ENCODE peak calls at places on chromosomes 4 and X, in nine cellular contexts. L, I, F, M, J, S, R, O and C are unnamed samples.
A peak's percentile ranks its signal among the peaks of the same experiment; 100 is the strongest.

GRCh38 chrX:32150141-32150540 is 1061.2 kb downstream of the DMD start:
- DNase-seq in L (no peak), I (no peak), F (no peak), M (no peak), J (no peak), S (no peak), R (no peak), O (no peak), C (no peak)

GRCh38 chrX:106201502-106202178 is 33.5 kb downstream of the PWWP3B start:
- DNase-seq in L (no peak), I (no peak), F (no peak), M (no peak), J (no peak), S (no peak), R (no peak), O (no peak), C (no peak)

GRCh38 chrX:47226071-47226470 is 6.7 kb upstream of the USP11 start:
- DNase-seq in L (peak; percentile 44), I (no peak), F (no peak), M (no peak), J (no peak), S (peak; percentile 14), R (no peak), O (no peak), C (no peak)

GRCh38 chrX:129678176-129678880 is 23.6 kb upstream of the APLN start:
- DNase-seq in L (no peak), I (no peak), F (peak; percentile 31), M (no peak), J (no peak), S (peak; percentile 53), R (no peak), O (peak; percentile 20), C (peak; percentile 60)

GRCh38 chr4:39324897-39325613 is 41.1 kb downstream of the RFC1 start:
- DNase-seq in L (no peak), I (no peak), F (no peak), M (no peak), J (no peak), S (no peak), R (no peak), O (no peak), C (no peak)

GRCh38 chr4:183289688-183290087 is 30.4 kb downstream of the CLDN22 start:
- DNase-seq in L (no peak), I (no peak), F (no peak), M (no peak), J (no peak), S (no peak), R (peak; percentile 44), O (no peak), C (no peak)

GRCh38 chr4:89434364-89434988 is 126.9 kb upstream of the GPRIN3 start:
- DNase-seq in L (no peak), I (peak; percentile 18), F (no peak), M (no peak), J (peak; percentile 35), S (no peak), R (peak; percentile 5), O (no peak), C (no peak)

GRCh38 chr4:5366421-5366820 is 315.1 kb downstream of the STK32B start:
- DNase-seq in L (no peak), I (no peak), F (no peak), M (no peak), J (peak; percentile 15), S (no peak), R (no peak), O (no peak), C (no peak)

DNA sequence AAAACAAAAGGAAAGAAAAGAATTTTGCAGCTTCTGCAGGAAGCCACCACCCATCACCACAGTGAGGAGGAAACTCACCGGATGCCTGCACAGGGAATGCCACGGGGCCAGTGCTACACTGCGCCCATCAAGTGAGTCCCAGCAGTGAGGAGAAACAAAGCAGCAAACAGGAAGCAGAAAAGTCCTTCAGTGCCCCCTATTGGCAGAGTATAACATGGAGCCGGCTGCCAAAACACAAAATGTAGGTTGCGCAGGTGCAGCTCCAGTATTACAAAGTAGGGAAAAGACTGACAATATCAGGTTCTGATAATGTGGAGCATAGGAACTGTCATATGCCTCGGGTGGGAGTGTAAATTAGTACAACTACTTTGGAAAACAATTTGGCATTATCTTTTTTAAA is 23.3 kb upstream of the SCML2 start:
- DNase-seq in L (no peak), I (peak; percentile 29), F (peak; percentile 39), M (peak; percentile 4), J (peak; percentile 8), S (no peak), R (peak; percentile 48), O (no peak), C (peak; percentile 42)
- TF ChIP-seq CTCF in L (no peak), I (peak; percentile 38), F (peak; percentile 26), M (peak; percentile 29), J (peak; percentile 59), S (no peak), R (peak; percentile 71), O (no peak), C (peak; percentile 52)

GRCh38 chr4:152089564-152089963 is 328.8 kb upstream of the GATB start:
- DNase-seq in L (no peak), I (no peak), F (no peak), M (no peak), J (no peak), S (no peak), R (no peak), O (no peak), C (no peak)

GRCh38 chr4:152094851-152095700 is 334.3 kb upstream of the GATB start:
- DNase-seq in L (no peak), I (no peak), F (no peak), M (no peak), J (peak; percentile 67), S (no peak), R (no peak), O (no peak), C (no peak)

GRCh38 chr4:152085657-152086056 is 324.9 kb upstream of the GATB start:
- DNase-seq in L (no peak), I (no peak), F (no peak), M (no peak), J (no peak), S (no peak), R (no peak), O (no peak), C (no peak)

GRCh38 chr4:152087335-152087734 is 326.5 kb upstream of the GATB start:
- DNase-seq in L (no peak), I (no peak), F (no peak), M (no peak), J (no peak), S (no peak), R (no peak), O (no peak), C (no peak)

GRCh38 chr4:152090543-152090942 is 329.7 kb upstream of the GATB start:
- DNase-seq in L (no peak), I (no peak), F (no peak), M (no peak), J (peak; percentile 65), S (no peak), R (no peak), O (no peak), C (no peak)
- H3K9me3 ChIP-seq in L (no peaks in the 10 kb centered on the region), I (no peaks in the 10 kb centered on the region), F (no peaks in the 10 kb centered on the region), M (no peaks in the 10 kb centered on the region), J (no peaks in the 10 kb centered on the region), S (no peaks in the 10 kb centered on the region), R (no peaks in the 10 kb centered on the region), O (no peaks in the 10 kb centered on the region), C (no peaks in the 10 kb centered on the region)

GRCh38 chr4:184854673-184855072 is 28.9 kb upstream of the ACSL1 start:
- DNase-seq in L (no peak), I (no peak), F (no peak), M (peak; percentile 12), J (no peak), S (no peak), R (peak; percentile 64), O (no peak), C (no peak)

GRCh38 chr4:184851200-184851541 is 25.4 kb upstream of the ACSL1 start:
- DNase-seq in L (no peak), I (no peak), F (peak; percentile 27), M (no peak), J (no peak), S (no peak), R (no peak), O (no peak), C (peak; percentile 20)

GRCh38 chr4:184850431-184851199 is 24.8 kb upstream of the ACSL1 start:
- DNase-seq in L (no peak), I (no peak), F (no peak), M (no peak), J (no peak), S (no peak), R (no peak), O (no peak), C (no peak)

GRCh38 chr4:184856277-184856609 is 30.5 kb upstream of the ACSL1 start:
- DNase-seq in L (no peak), I (no peak), F (no peak), M (no peak), J (no peak), S (no peak), R (no peak), O (no peak), C (no peak)

DNA sequence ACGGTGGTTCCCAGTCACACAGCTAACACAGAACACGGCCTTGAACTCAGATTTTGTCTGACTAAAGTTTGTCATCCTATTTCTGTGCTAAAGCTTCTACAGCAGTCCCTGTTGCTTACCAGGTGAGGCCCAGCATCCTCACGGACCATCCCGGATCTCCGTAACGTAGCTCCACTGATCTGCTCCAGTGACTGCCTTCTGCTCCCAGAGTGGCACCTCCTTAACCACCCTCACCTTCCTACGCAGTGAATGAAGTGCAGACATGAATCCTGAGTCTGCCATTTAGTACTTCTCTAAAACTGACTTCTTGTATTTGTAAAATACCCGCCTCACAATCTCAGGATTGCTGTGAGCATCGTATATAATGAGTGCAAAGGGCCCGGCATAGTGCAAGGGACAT is 27.6 kb upstream of the ACSL1 start:
- DNase-seq in L (no peak), I (no peak), F (no peak), M (no peak), J (no peak), S (no peak), R (no peak), O (no peak), C (no peak)
- TF ChIP-seq POLR2A in L (no peak), I (no peak), F (no peak), M (no peak), J (no peak), S (no peak), R (no peak), O (no peak), C (no peak)

GRCh38 chrX:103212749-103213457 is 2.0 kb upstream of the BEX4 start:
- DNase-seq in L (no peak), I (no peak), F (no peak), M (no peak), J (no peak), S (no peak), R (peak; percentile 66), O (no peak), C (no peak)

GRCh38 chrX:103210056-103210455 is 4.9 kb upstream of the BEX4 start:
- DNase-seq in L (no peak), I (no peak), F (no peak), M (no peak), J (no peak), S (no peak), R (no peak), O (no peak), C (no peak)

GRCh38 chrX:103215037-103215767 is at the start of gene BEX4:
- DNase-seq in L (peak; percentile 86), I (peak; percentile 6), F (peak; percentile 91), M (peak; percentile 78), J (peak; percentile 41), S (peak; percentile 89), R (peak; percentile 93), O (peak; percentile 84), C (peak; percentile 93)

GRCh38 chrX:103215768-103216085 is 819 bp downstream of the BEX4 start:
- DNase-seq in L (no peak), I (no peak), F (peak; percentile 42), M (no peak), J (no peak), S (no peak), R (peak; percentile 46), O (no peak), C (no peak)

DNA sequence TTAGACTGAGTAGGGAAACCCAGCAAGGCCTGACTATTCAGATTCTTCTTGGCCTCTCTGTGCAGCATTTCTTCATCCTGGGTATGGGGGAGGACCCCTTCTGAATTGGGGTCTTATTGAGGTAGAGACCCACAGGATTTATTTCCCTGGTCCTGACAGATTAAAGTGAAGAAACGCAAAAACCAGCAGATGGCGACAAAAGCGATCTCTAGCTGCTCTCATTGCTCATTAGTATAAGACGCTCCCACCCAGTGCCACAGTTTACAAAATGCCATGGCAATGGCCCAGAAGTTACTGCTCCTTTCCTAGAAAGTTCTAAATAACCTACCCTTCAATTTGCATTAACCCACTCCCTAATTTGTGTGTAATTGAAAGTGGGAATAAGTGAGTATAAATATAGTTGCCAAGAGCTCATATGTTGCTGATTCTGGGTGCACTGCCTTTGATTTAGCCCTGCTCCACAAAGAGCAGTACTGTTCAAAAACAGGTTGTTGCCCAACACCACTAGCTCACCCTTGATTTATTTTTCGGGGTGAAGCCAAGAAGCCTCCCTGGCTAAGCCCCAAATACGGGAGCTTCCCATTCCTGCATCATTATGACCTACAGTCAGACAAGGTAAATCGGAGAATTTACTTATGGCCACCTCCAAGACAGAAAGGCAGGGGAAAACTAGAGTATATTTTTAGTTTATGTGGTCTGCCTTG is 3.7 kb upstream of the BEX4 start:
- DNase-seq in L (no peak), I (peak; percentile 10), F (peak; percentile 74), M (peak; percentile 37), J (peak; percentile 34), S (peak; percentile 36), R (peak; percentile 81), O (no peak), C (peak; percentile 46)
- TF ChIP-seq CTCF in L (peak; percentile 19), I (peak; percentile 37), F (peak; percentile 22), M (peak; percentile 34), J (peak; percentile 54), S (no peak), R (peak; percentile 60), O (no peak), C (no peak)